ENCODE peak calls at places on chromosomes 12 and 14, in eight cellular contexts. W is stimulated activated naive B cell treated with anti-CD40 and anti-IgM and Interleukin-4, amounts not matched to agents 10 μg/mL and 1 μg/mL and 100 μg/mL, for 72 hours; D is fibroblast of the aortic adventitia; M is CD8-positive, alpha-beta T cell; Y is stimulated activated CD4-positive, alpha-beta T cell treated with anti-CD3 and anti-CD28 coated beads, Interleukin-4, amount 100 ng/mL, for 1 hour; A is GM23338; G is GM12865; C is T1000. R is an unnamed sample.

GRCh38 chr14:72588521-72588920 is 305.4 kb downstream of the DPF3 start:
- DNase-seq in W (peak), D (no peak), M (no peak), Y (no peak), A (no peak), G (peak), C (no peak), R (no peak)

GRCh38 chr12:1663440-1664132 is 27.3 kb upstream of the ADIPOR2 start:
- DNase-seq in W (no peak), D (no peak), M (no peak), Y (no peak), A (no peak), G (no peak), C (no peak), R (no peak)

GRCh38 chr14:57875985-57876384 is 10.1 kb upstream of the SLC35F4 start:
- DNase-seq in W (no peak), D (no peak), M (no peak), Y (no peak), A (no peak), G (no peak), C (no peak), R (no peak)

GRCh38 chr12:94614288-94614721 is 36.1 kb downstream of the TMCC3 start:
- DNase-seq in W (no peak), D (peak), M (no peak), Y (no peak), A (peak), G (no peak), C (peak), R (peak)

GRCh38 chr12:109734219-109735000 is 20.8 kb downstream of the FAM222A start:
- DNase-seq in W (no peak), D (no peak), M (no peak), Y (no peak), A (peak), G (no peak), C (no peak), R (no peak)

GRCh38 chr14:40623641-40624040 is 983.0 kb upstream of the LRFN5 start:
- DNase-seq in W (no peak), D (no peak), M (no peak), Y (no peak), A (no peak), G (no peak), C (no peak), R (no peak)

GRCh38 chr12:94535614-94535932 is 75.9 kb upstream of the CEP83 start:
- DNase-seq in W (no peak), D (no peak), M (no peak), Y (no peak), A (no peak), G (no peak), C (no peak), R (no peak)

GRCh38 chr14:75732888-75733287 is 71.8 kb downstream of the TTLL5 start:
- DNase-seq in W (no peak), D (no peak), M (no peak), Y (no peak), A (no peak), G (no peak), C (no peak), R (no peak)

GRCh38 chr14:38887696-38888095 is 215.3 kb downstream of the SEC23A start:
- DNase-seq in W (no peak), D (no peak), M (no peak), Y (no peak), A (peak), G (no peak), C (no peak), R (no peak)

GRCh38 chr14:77872971-77873370 is 73.1 kb downstream of the ADCK1 start:
- DNase-seq in W (no peak), D (no peak), M (no peak), Y (no peak), A (no peak), G (no peak), C (no peak), R (no peak)

GRCh38 chr12:57772429-57773322 is at the start of gene EEF1AKMT3:
- DNase-seq in W (no peak), D (peak), M (no peak), Y (peak), A (peak), G (no peak), C (peak), R (no peak)

GRCh38 chr12:89636054-89636775 is 72.4 kb downstream of the ATP2B1 start:
- DNase-seq in W (no peak), D (no peak), M (no peak), Y (no peak), A (no peak), G (no peak), C (no peak), R (peak)

GRCh38 chr14:36583242-36584166 is 1.1 kb upstream of the NKX2-8 start:
- DNase-seq in W (no peak), D (no peak), M (no peak), Y (no peak), A (peak), G (no peak), C (no peak), R (no peak)

GRCh38 chr12:122946690-122947271 is 19.5 kb downstream of the ABCB9 start:
- DNase-seq in W (peak), D (peak), M (peak), Y (peak), A (no peak), G (peak), C (peak), R (peak)

GRCh38 chr14:105346880-105347586 is 32.5 kb downstream of the PACS2 start:
- DNase-seq in W (no peak), D (no peak), M (no peak), Y (no peak), A (no peak), G (no peak), C (no peak), R (no peak)

GRCh38 chr12:113812431-113813228 is 153.5 kb downstream of the RBM19 start:
- DNase-seq in W (no peak), D (no peak), M (no peak), Y (no peak), A (no peak), G (no peak), C (no peak), R (no peak)

GRCh38 chr14:100070310-100070709 is 5.1 kb downstream of the EVL start:
- DNase-seq in W (no peak), D (no peak), M (no peak), Y (no peak), A (no peak), G (no peak), C (no peak), R (no peak)

GRCh38 chr12:106766393-106766826 is 8.1 kb upstream of the RIC8B start:
- DNase-seq in W (no peak), D (no peak), M (no peak), Y (peak), A (no peak), G (no peak), C (no peak), R (no peak)

GRCh38 chr14:78310263-78310662 is 140.1 kb downstream of the NRXN3 start:
- DNase-seq in W (no peak), D (no peak), M (no peak), Y (no peak), A (no peak), G (no peak), C (no peak), R (no peak)

GRCh38 chr12:77813558-77813957 is 17.1 kb upstream of the NAV3 start:
- DNase-seq in W (no peak), D (no peak), M (no peak), Y (no peak), A (no peak), G (no peak), C (no peak), R (no peak)

GRCh38 chr14:57189070-57189469 is 79.6 kb downstream of the EXOC5 start:
- DNase-seq in W (no peak), D (peak), M (no peak), Y (no peak), A (peak), G (no peak), C (no peak), R (no peak)

GRCh38 chr14:91294153-91294552 is 49.6 kb upstream of the GPR68 start:
- DNase-seq in W (no peak), D (peak), M (no peak), Y (no peak), A (no peak), G (no peak), C (no peak), R (no peak)

GRCh38 chr12:46131729-46132128 is 137.1 kb downstream of the SLC38A1 start:
- DNase-seq in W (no peak), D (peak), M (no peak), Y (no peak), A (peak), G (peak), C (no peak), R (no peak)

GRCh38 chr12:46585854-46586621 is 213.5 kb upstream of the SLC38A2 start:
- DNase-seq in W (no peak), D (peak), M (peak), Y (peak), A (peak), G (peak), C (peak), R (peak)

GRCh38 chr12:125280482-125281377 is 215.5 kb downstream of the AACS start:
- DNase-seq in W (no peak), D (no peak), M (no peak), Y (no peak), A (peak), G (peak), C (no peak), R (no peak)

GRCh38 chr12:42495244-42495643 is 94.3 kb downstream of the PRICKLE1 start:
- DNase-seq in W (no peak), D (no peak), M (no peak), Y (no peak), A (no peak), G (no peak), C (no peak), R (no peak)

GRCh38 chr12:79883216-79883615 is 51.7 kb downstream of the PPP1R12A start:
- DNase-seq in W (no peak), D (no peak), M (no peak), Y (no peak), A (no peak), G (no peak), C (no peak), R (peak)

GRCh38 chr14:72439707-72440106 is 454.2 kb downstream of the DPF3 start:
- DNase-seq in W (no peak), D (no peak), M (no peak), Y (no peak), A (no peak), G (peak), C (no peak), R (no peak)

GRCh38 chr14:68815288-68816182 is 22.7 kb upstream of the ZFP36L1 start:
- DNase-seq in W (no peak), D (peak), M (peak), Y (peak), A (no peak), G (peak), C (no peak), R (no peak)

R was measured in SJSA1.